ENCODE peak calls at places on chromosome 6, in six cellular contexts. One of them, this sample, is unnamed.

GRCh38 chr6:47483516-47483852 is 5.9 kb downstream of the CD2AP start:
- DNase-seq in H1: no peak
- DNase-seq in H9: no peak
- DNase-seq in neuronal stem cell: no peak
- DNase-seq in IMR-90: no peak
- DNase-seq in mesendoderm: no peak
- DNase-seq in this sample: peak; percentile 10

GRCh38 chr6:170051229-170052172 is 239.4 kb downstream of the DLL1 start:
- DNase-seq in IMR-90: no peak
- DNase-seq in H9: no peak
- DNase-seq in mesendoderm: no peak
- DNase-seq in H1: no peak
- DNase-seq in neuronal stem cell: no peak
- DNase-seq in this sample: no peak

GRCh38 chr6:3911614-3912336 is 62.6 kb downstream of the FAM50B start:
- DNase-seq in mesendoderm: peak; percentile 23
- DNase-seq in IMR-90: peak; percentile 92
- DNase-seq in H1: peak; percentile 39
- DNase-seq in neuronal stem cell: no peak
- DNase-seq in H9: peak; percentile 9
- DNase-seq in this sample: peak; percentile 78

GRCh38 chr6:26235240-26235730 is 129.7 kb upstream of the BTN3A2 start:
- DNase-seq in neuronal stem cell: no peak
- DNase-seq in mesendoderm: no peak
- DNase-seq in IMR-90: no peak
- DNase-seq in H1: no peak
- DNase-seq in H9: no peak
- DNase-seq in this sample: no peak

GRCh38 chr6:40358473-40359460 is 228.4 kb downstream of the LRFN2 start:
- DNase-seq in neuronal stem cell: no peak
- DNase-seq in H1: peak; percentile 41
- DNase-seq in H9: peak; percentile 30
- DNase-seq in mesendoderm: peak; percentile 74
- DNase-seq in IMR-90: no peak
- DNase-seq in this sample: no peak

GRCh38 chr6:88442731-88443130 is 276.6 kb upstream of the CNR1 start:
- DNase-seq in H9: no peak
- DNase-seq in H1: no peak
- DNase-seq in mesendoderm: no peak
- DNase-seq in IMR-90: no peak
- DNase-seq in neuronal stem cell: no peak
- DNase-seq in this sample: no peak

GRCh38 chr6:74785236-74785635 is 420.6 kb downstream of the COL12A1 start:
- DNase-seq in neuronal stem cell: no peak
- DNase-seq in mesendoderm: peak; percentile 16
- DNase-seq in IMR-90: peak; percentile 28
- DNase-seq in H1: no peak
- DNase-seq in H9: no peak
- DNase-seq in this sample: no peak

GRCh38 chr6:100999034-100999597 is 118.0 kb upstream of the ASCC3 start:
- DNase-seq in H9: no peak
- DNase-seq in mesendoderm: peak; percentile 2
- DNase-seq in H1: no peak
- DNase-seq in neuronal stem cell: no peak
- DNase-seq in IMR-90: no peak
- DNase-seq in this sample: no peak

GRCh38 chr6:30922447-30922852 is 8.4 kb downstream of the VARS2 start:
- DNase-seq in IMR-90: no peak
- DNase-seq in H1: no peak
- DNase-seq in mesendoderm: peak; percentile 53
- DNase-seq in H9: peak; percentile 59
- DNase-seq in neuronal stem cell: no peak
- DNase-seq in this sample: no peak

GRCh38 chr6:104995989-104996617 is 39.2 kb downstream of the LIN28B start:
- DNase-seq in IMR-90: peak; percentile 19
- DNase-seq in mesendoderm: peak; percentile 81
- DNase-seq in H9: no peak
- DNase-seq in H1: no peak
- DNase-seq in neuronal stem cell: no peak
- DNase-seq in this sample: peak; percentile 87

GRCh38 chr6:160027931-160028330 is 59.0 kb downstream of the IGF2R start:
- DNase-seq in IMR-90: no peak
- DNase-seq in H1: no peak
- DNase-seq in H9: no peak
- DNase-seq in neuronal stem cell: no peak
- DNase-seq in mesendoderm: no peak
- DNase-seq in this sample: no peak

GRCh38 chr6:46642928-46643751 is 9.5 kb downstream of the CYP39A1 start:
- DNase-seq in mesendoderm: no peak
- DNase-seq in H1: no peak
- DNase-seq in H9: no peak
- DNase-seq in IMR-90: no peak
- DNase-seq in neuronal stem cell: no peak
- DNase-seq in this sample: no peak

GRCh38 chr6:44012078-44012493 is 115.2 kb downstream of the MRPL14 start:
- DNase-seq in H1: no peak
- DNase-seq in H9: no peak
- DNase-seq in IMR-90: peak; percentile 99
- DNase-seq in neuronal stem cell: no peak
- DNase-seq in mesendoderm: no peak
- DNase-seq in this sample: peak; percentile 99

GRCh38 chr6:55668625-55669024 is 89.6 kb upstream of the HMGCLL1 start:
- DNase-seq in IMR-90: peak; percentile 44
- DNase-seq in H1: no peak
- DNase-seq in mesendoderm: peak; percentile 12
- DNase-seq in H9: no peak
- DNase-seq in neuronal stem cell: no peak
- DNase-seq in this sample: peak; percentile 44

GRCh38 chr6:108621117-108621516 is 60.4 kb downstream of the FOXO3 start:
- DNase-seq in H1: no peak
- DNase-seq in neuronal stem cell: no peak
- DNase-seq in IMR-90: peak; percentile 90
- DNase-seq in H9: no peak
- DNase-seq in mesendoderm: peak; percentile 73
- DNase-seq in this sample: peak; percentile 87

GRCh38 chr6:30752164-30752927 is 8.0 kb upstream of the IER3 start:
- DNase-seq in neuronal stem cell: no peak
- DNase-seq in IMR-90: peak; percentile 100
- DNase-seq in H9: no peak
- DNase-seq in H1: no peak
- DNase-seq in mesendoderm: no peak
- DNase-seq in this sample: peak; percentile 100

GRCh38 chr6:14674867-14675648 is 557.5 kb downstream of the CD83 start:
- DNase-seq in neuronal stem cell: no peak
- DNase-seq in H9: no peak
- DNase-seq in IMR-90: no peak
- DNase-seq in H1: no peak
- DNase-seq in mesendoderm: no peak
- DNase-seq in this sample: no peak

GRCh38 chr6:33117826-33118277 is 42.1 kb downstream of the HLA-DPB1 start:
- DNase-seq in IMR-90: no peak
- DNase-seq in H1: peak; percentile 53
- DNase-seq in mesendoderm: peak; percentile 69
- DNase-seq in neuronal stem cell: no peak
- DNase-seq in H9: peak; percentile 60
- DNase-seq in this sample: no peak

GRCh38 chr6:21882066-21882465 is 288.5 kb downstream of the SOX4 start:
- DNase-seq in neuronal stem cell: no peak
- DNase-seq in H1: no peak
- DNase-seq in H9: no peak
- DNase-seq in IMR-90: no peak
- DNase-seq in mesendoderm: no peak
- DNase-seq in this sample: no peak

GRCh38 chr6:12010635-12011275 is 1.4 kb upstream of the HIVEP1 start:
- DNase-seq in H1: peak; percentile 86
- DNase-seq in H9: peak; percentile 76
- DNase-seq in IMR-90: no peak
- DNase-seq in neuronal stem cell: peak; percentile 73
- DNase-seq in mesendoderm: peak; percentile 91
- DNase-seq in this sample: no peak

GRCh38 chr6:147283460-147283859 is 79.2 kb downstream of the STXBP5 start:
- DNase-seq in IMR-90: peak; percentile 73
- DNase-seq in mesendoderm: peak; percentile 6
- DNase-seq in H1: no peak
- DNase-seq in H9: no peak
- DNase-seq in neuronal stem cell: no peak
- DNase-seq in this sample: peak; percentile 20

GRCh38 chr6:24851086-24851485 is 52.4 kb upstream of the ARMH2 start:
- DNase-seq in H9: no peak
- DNase-seq in H1: no peak
- DNase-seq in mesendoderm: no peak
- DNase-seq in neuronal stem cell: no peak
- DNase-seq in IMR-90: no peak
- DNase-seq in this sample: no peak

GRCh38 chr6:24847402-24847801 is 48.7 kb upstream of the ARMH2 start:
- DNase-seq in neuronal stem cell: no peak
- DNase-seq in IMR-90: no peak
- DNase-seq in H1: no peak
- DNase-seq in mesendoderm: no peak
- DNase-seq in H9: no peak
- DNase-seq in this sample: no peak

GRCh38 chr6:24845578-24845977 is 46.9 kb upstream of the ARMH2 start:
- DNase-seq in H1: no peak
- DNase-seq in neuronal stem cell: no peak
- DNase-seq in mesendoderm: no peak
- DNase-seq in H9: no peak
- DNase-seq in IMR-90: no peak
- DNase-seq in this sample: no peak

GRCh38 chr6:24849713-24850112 is 51.0 kb upstream of the ARMH2 start:
- DNase-seq in H1: no peak
- DNase-seq in IMR-90: no peak
- DNase-seq in H9: no peak
- DNase-seq in neuronal stem cell: no peak
- DNase-seq in mesendoderm: no peak
- DNase-seq in this sample: no peak

DNA sequence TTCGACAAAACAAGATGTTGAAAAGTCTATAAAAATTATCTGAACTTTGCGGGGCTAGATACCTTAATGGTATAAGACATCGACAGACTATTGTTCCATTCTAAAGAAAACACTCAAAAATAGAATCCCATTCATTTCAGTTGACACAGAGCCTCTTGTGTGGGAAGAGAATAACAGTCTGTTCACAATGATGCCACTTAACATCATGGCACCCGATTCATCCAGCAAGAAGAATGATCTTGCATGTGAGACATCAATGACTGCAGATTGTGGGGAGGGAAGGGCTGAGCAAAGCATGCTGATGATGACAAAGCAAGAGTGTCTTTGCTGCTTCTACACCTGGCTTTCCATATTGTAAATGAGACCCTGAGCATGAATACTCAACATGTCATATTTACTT is 49.7 kb upstream of the ARMH2 start:
- DNase-seq in H1: no peak
- DNase-seq in IMR-90: no peak
- DNase-seq in neuronal stem cell: no peak
- DNase-seq in H9: no peak
- DNase-seq in mesendoderm: no peak
- DNase-seq in this sample: no peak
- H2BK15ac ChIP-seq in H1: no peak overlapping the region
- H2BK15ac ChIP-seq in IMR-90: no peak overlapping the region
- H2BK15ac ChIP-seq in neuronal stem cell: no peak overlapping the region
- H2BK15ac ChIP-seq in H9: no peak overlapping the region
- H2BK15ac ChIP-seq in mesendoderm: no peak overlapping the region
- H2BK15ac ChIP-seq in this sample: no peak overlapping the region

DNA sequence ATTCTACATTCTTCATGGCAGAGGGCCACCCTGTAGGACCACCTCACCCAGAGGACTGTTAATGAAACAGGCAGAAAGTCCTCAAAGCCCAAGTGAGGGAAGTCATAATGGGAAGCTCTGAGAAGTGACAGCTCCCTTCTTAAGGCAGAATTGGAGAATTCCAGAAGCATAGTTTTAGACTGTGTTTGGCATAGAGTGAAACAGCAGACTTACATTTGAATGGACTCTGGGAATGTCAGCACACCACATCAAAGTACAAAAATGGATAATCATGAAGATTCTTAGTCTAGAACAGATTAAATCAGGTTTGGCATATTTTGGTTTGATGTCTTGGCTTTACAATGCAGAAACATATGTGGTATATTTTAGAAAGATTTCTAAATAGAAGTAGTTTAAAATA is 17.9 kb downstream of the SH3BGRL2 start:
- DNase-seq in mesendoderm: no peak
- DNase-seq in IMR-90: no peak
- DNase-seq in neuronal stem cell: no peak
- DNase-seq in H9: no peak
- DNase-seq in H1: no peak
- DNase-seq in this sample: no peak
- H2BK15ac ChIP-seq in mesendoderm: no peak overlapping the region
- H2BK15ac ChIP-seq in IMR-90: no peak overlapping the region
- H2BK15ac ChIP-seq in neuronal stem cell: no peak overlapping the region
- H2BK15ac ChIP-seq in H9: no peak overlapping the region
- H2BK15ac ChIP-seq in H1: no peak overlapping the region
- H2BK15ac ChIP-seq in this sample: no peak overlapping the region

GRCh38 chr6:113600556-113601339 is 256.4 kb upstream of the MARCKS start:
- DNase-seq in IMR-90: no peak
- DNase-seq in mesendoderm: no peak
- DNase-seq in H1: no peak
- DNase-seq in H9: no peak
- DNase-seq in neuronal stem cell: no peak
- DNase-seq in this sample: no peak

GRCh38 chr6:113596907-113597583 is 260.1 kb upstream of the MARCKS start:
- DNase-seq in H9: no peak
- DNase-seq in H1: no peak
- DNase-seq in mesendoderm: no peak
- DNase-seq in neuronal stem cell: no peak
- DNase-seq in IMR-90: peak; percentile 63
- DNase-seq in this sample: peak; percentile 95

GRCh38 chr6:113596477-113596876 is 260.7 kb upstream of the MARCKS start:
- DNase-seq in H9: no peak
- DNase-seq in neuronal stem cell: no peak
- DNase-seq in mesendoderm: no peak
- DNase-seq in H1: no peak
- DNase-seq in IMR-90: no peak
- DNase-seq in this sample: no peak

GRCh38 chr6:113598786-113599185 is 258.4 kb upstream of the MARCKS start:
- DNase-seq in IMR-90: peak; percentile 28
- DNase-seq in mesendoderm: no peak
- DNase-seq in H1: no peak
- DNase-seq in H9: no peak
- DNase-seq in neuronal stem cell: no peak
- DNase-seq in this sample: peak; percentile 39

GRCh38 chr6:113599444-113599843 is 257.7 kb upstream of the MARCKS start:
- DNase-seq in H1: no peak
- DNase-seq in neuronal stem cell: no peak
- DNase-seq in IMR-90: peak; percentile 69
- DNase-seq in mesendoderm: no peak
- DNase-seq in H9: no peak
- DNase-seq in this sample: peak; percentile 84
- H2BK15ac ChIP-seq in H1: no peak overlapping the region
- H2BK15ac ChIP-seq in neuronal stem cell: no peak overlapping the region
- H2BK15ac ChIP-seq in IMR-90: no peak overlapping the region
- H2BK15ac ChIP-seq in mesendoderm: no peak overlapping the region
- H2BK15ac ChIP-seq in H9: no peak overlapping the region
- H2BK15ac ChIP-seq in this sample: no peak overlapping the region

DNA sequence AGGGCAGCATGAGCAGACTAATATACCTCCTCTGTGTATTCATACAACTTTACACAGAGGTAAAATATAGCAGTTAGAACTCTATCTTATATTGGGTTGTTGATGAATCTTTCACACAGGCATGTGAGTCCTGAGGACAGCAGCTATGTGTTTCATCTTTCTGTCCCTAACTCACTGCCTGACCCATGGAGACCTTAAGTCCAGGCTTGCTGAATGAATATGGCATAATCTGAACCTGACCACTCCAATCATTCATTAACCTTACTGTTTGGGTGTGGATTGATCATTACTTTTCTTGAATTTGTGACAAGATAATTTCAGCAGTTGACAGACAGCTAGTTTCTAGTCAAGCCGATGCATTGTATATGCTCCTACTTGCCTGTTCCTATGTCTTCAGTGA is 27.3 kb upstream of the TSPYL1 start:
- DNase-seq in IMR-90: no peak
- DNase-seq in H9: no peak
- DNase-seq in neuronal stem cell: no peak
- DNase-seq in H1: no peak
- DNase-seq in mesendoderm: no peak
- DNase-seq in this sample: no peak
- H2BK15ac ChIP-seq in IMR-90: no peak overlapping the region
- H2BK15ac ChIP-seq in H9: no peak overlapping the region
- H2BK15ac ChIP-seq in neuronal stem cell: no peak overlapping the region
- H2BK15ac ChIP-seq in H1: no peak overlapping the region
- H2BK15ac ChIP-seq in mesendoderm: no peak overlapping the region
- H2BK15ac ChIP-seq in this sample: no peak overlapping the region

This sample was measured in mesenchymal stem cell.